ENCODE peak calls at places on chromosomes 2 and 18, in four cellular contexts. X, D, C and S are unnamed samples.

GRCh38 chr2:67528320-67528719 is 131.2 kb downstream of the ETAA1 start:
- DNase-seq in X (no peak), D (no peak), C (no peak), S (no peak)

GRCh38 chr2:218354850-218355443 is 1.7 kb upstream of the CATIP start:
- DNase-seq in X (no peak), D (no peak), C (no peak), S (no peak)

GRCh38 chr2:76678358-76679024 is 843.7 kb downstream of the LRRTM4 start:
- DNase-seq in X (no peak), D (no peak), C (no peak), S (no peak)

GRCh38 chr2:68292108-68292710 is 27.5 kb downstream of the CNRIP1 start:
- DNase-seq in X (no peak), D (no peak), C (no peak), S (no peak)

GRCh38 chr18:43893001-43893637 is 615.8 kb upstream of the SYT4 start:
- DNase-seq in X (no peak), D (no peak), C (peak; percentile 32), S (no peak)

GRCh38 chr18:21167641-21168372 is 56.2 kb upstream of the ROCK1 start:
- DNase-seq in X (no peak), D (no peak), C (peak; percentile 8), S (no peak)

GRCh38 chr2:149507933-149508332 is 79.6 kb downstream of the MMADHC start:
- DNase-seq in X (no peak), D (no peak), C (no peak), S (no peak)

GRCh38 chr2:172545408-172546075 is 10.3 kb upstream of the PDK1 start:
- DNase-seq in X (no peak), D (no peak), C (no peak), S (no peak)

GRCh38 chr18:74689251-74689650 is 91.6 kb downstream of the ZNF407 start:
- DNase-seq in X (no peak), D (no peak), C (no peak), S (no peak)

GRCh38 chr2:148978736-148979135 is 59.8 kb upstream of the LYPD6B start:
- DNase-seq in X (no peak), D (no peak), C (no peak), S (no peak)

GRCh38 chr2:240912878-240913809 is 7.0 kb downstream of the CROCC2 start:
- DNase-seq in X (no peak), D (no peak), C (no peak), S (no peak)

GRCh38 chr18:75544496-75544895 is 117.0 kb upstream of the SMIM21 start:
- DNase-seq in X (no peak), D (no peak), C (no peak), S (no peak)

GRCh38 chr18:45551417-45551816 is 63.9 kb upstream of the SLC14A2 start:
- DNase-seq in X (no peak), D (no peak), C (no peak), S (no peak)

GRCh38 chr2:240919161-240919781 is 13.1 kb downstream of the CROCC2 start:
- DNase-seq in X (peak; percentile 19), D (peak; percentile 12), C (peak; percentile 2), S (peak; percentile 1)

GRCh38 chr2:201642579-201643215 is 606 bp downstream of the TMEM237 start:
- DNase-seq in X (peak; percentile 82), D (peak; percentile 80), C (peak; percentile 92), S (peak; percentile 83)
- TF ChIP-seq CTCF in X (no peak), D (peak; percentile 25), C (no peak), S (no peak)

GRCh38 chr2:205324355-205324754 is 357.9 kb upstream of the NRP2 start:
- DNase-seq in X (no peak), D (no peak), C (no peak), S (no peak)
- TF ChIP-seq CTCF in X (no peak), D (no peak), C (no peak), S (no peak)

GRCh38 chr2:19806131-19806530 is 95.7 kb downstream of the TTC32 start:
- DNase-seq in X (no peak), D (no peak), C (no peak), S (no peak)
- TF ChIP-seq CTCF in X (no peak), D (no peak), C (no peak), S (no peak)

DNA sequence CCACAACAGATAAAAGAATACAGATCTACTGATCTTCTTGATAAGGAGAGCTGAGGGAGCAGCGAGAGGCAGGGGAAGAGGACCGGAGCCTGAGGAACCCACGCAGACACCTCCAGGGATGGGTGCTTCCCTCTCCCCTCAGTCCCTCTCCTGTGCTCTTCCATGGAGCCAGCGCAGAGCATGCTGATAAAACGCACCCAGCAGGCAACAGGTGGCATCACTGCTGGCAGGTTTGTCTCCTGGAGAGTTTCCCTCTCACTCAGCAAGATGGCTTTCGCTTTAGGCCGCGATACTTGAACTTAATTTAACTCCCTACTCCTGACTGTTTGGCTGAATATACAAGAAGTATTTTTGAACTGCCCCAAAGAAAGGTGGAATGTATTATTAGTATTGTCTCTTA is 163.0 kb upstream of the REV1 start:
- DNase-seq in X (no peak), D (no peak), C (no peak), S (no peak)
- TF ChIP-seq CTCF in X (no peak), D (no peak), C (no peak), S (no peak)

GRCh38 chr2:209508255-209508654 is 84.4 kb downstream of the MAP2 start:
- DNase-seq in X (no peak), D (no peak), C (no peak), S (no peak)
- TF ChIP-seq CTCF in X (no peak), D (no peak), C (no peak), S (no peak)

DNA sequence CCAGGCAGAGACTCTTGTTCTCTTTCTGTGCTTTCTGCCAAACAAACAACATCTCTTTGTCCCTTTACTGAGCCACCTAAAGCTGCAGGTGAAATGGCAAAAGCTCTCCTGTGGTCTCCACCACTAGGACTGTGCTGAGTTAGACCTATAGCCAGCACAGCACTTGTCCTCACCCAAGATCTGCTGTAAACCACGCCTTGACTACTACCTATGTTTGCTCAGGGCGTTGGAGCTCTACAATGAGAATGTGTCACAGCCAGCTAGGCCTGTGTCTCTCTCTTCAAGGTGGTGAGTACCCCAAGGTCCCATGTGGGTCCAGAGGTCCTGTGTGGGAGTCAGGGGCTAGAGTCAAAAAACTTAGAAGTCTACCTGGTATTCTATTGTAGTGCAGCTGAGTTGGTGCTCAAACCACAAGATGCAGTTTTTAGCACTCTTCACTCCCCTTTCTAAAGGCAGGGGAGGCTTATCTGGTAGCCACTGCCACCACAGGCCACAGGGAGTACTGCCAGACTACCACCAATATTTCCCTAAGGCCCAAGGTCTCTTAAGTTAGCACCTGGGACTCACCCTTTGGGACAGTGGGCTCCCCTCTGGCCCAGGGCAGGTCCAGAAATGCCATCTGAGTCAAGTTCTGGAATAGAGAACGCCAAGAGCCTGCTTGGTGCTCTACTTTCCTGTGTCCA is 96.8 kb upstream of the RPRM start:
- DNase-seq in X (no peak), D (no peak), C (no peak), S (no peak)
- TF ChIP-seq CTCF in X (no peak), D (no peak), C (no peak), S (no peak)